ENCODE peak calls at places on chromosomes 5 and 9, in five cellular contexts. Y is A673, W is amygdala, R is H9, N is hepatocyte. D is an unnamed sample.

GRCh38 chr5:79021753-79022152 is 36.6 kb upstream of the ARSB start:
- DNase-seq in R (no peak), Y (no peak), N (no peak), W (no peak), D (no peak)

GRCh38 chr9:117458066-117458465 is 43.2 kb upstream of the ASTN2 start:
- DNase-seq in R (no peak), Y (no peak), W (no peak), N (no peak), D (no peak)

GRCh38 chr9:136282272-136282861 is 21.5 kb downstream of the CCDC187 start:
- DNase-seq in N (no peak), W (no peak), Y (no peak), R (no peak), D (no peak)

GRCh38 chr5:168681556-168682183 is 102.5 kb upstream of the PANK3 start:
- DNase-seq in Y (no peak), R (peak), N (peak), W (no peak), D (peak)

GRCh38 chr5:138702166-138702826 is 50.9 kb upstream of the CTNNA1 start:
- DNase-seq in R (no peak), W (no peak), N (no peak), Y (no peak), D (no peak)

GRCh38 chr5:38338455-38338854 is 80.1 kb downstream of the EGFLAM start:
- DNase-seq in W (no peak), N (peak), R (no peak), Y (no peak), D (no peak)

GRCh38 chr5:80125962-80126480 is 90.9 kb downstream of the THBS4 start:
- DNase-seq in W (no peak), R (no peak), Y (no peak), N (no peak), D (no peak)

GRCh38 chr9:69573666-69574456 is 98.3 kb downstream of the APBA1 start:
- DNase-seq in R (no peak), N (no peak), W (no peak), Y (peak), D (no peak)

GRCh38 chr5:80191397-80191796 is 64.5 kb downstream of the SERINC5 start:
- DNase-seq in Y (no peak), W (no peak), R (no peak), N (no peak), D (no peak)

GRCh38 chr5:158388018-158388417 is 529.1 kb upstream of the CLINT1 start:
- DNase-seq in N (no peak), W (no peak), Y (no peak), R (no peak), D (no peak)

GRCh38 chr9:106874657-106875056 is 11.7 kb downstream of the ZNF462 start:
- DNase-seq in R (no peak), N (no peak), W (no peak), Y (no peak), D (no peak)

GRCh38 chr5:181160144-181160754 is 12.9 kb downstream of the OR2V2 start:
- DNase-seq in Y (peak), N (peak), R (peak), W (peak), D (peak)

GRCh38 chr9:129211686-129212085 is 33.6 kb upstream of the IER5L start:
- DNase-seq in W (no peak), R (no peak), Y (no peak), N (no peak), D (no peak)

GRCh38 chr5:80865547-80865946 is 94.6 kb upstream of the RASGRF2 start:
- DNase-seq in R (no peak), Y (no peak), N (no peak), W (no peak), D (no peak)

GRCh38 chr5:138686668-138687067 is 66.6 kb upstream of the CTNNA1 start:
- DNase-seq in W (no peak), R (no peak), N (no peak), Y (no peak), D (no peak)

GRCh38 chr5:138975098-138975847 is 100.1 kb upstream of the LRRTM2 start:
- DNase-seq in W (no peak), N (peak), Y (no peak), R (no peak), D (no peak)

GRCh38 chr9:118533850-118534249 is 829.6 kb downstream of the TLR4 start:
- DNase-seq in W (no peak), Y (no peak), N (no peak), R (no peak), D (no peak)

GRCh38 chr5:79080804-79081203 is 11.2 kb downstream of the BHMT2 start:
- DNase-seq in R (no peak), N (no peak), Y (no peak), W (no peak), D (no peak)

GRCh38 chr5:141869040-141869439 is 9.2 kb downstream of the PCDH1 start:
- DNase-seq in W (no peak), R (peak), N (no peak), Y (no peak), D (no peak)

GRCh38 chr9:68852941-68853340 is 147.9 kb downstream of the PIP5K1B start:
- DNase-seq in W (no peak), N (no peak), R (no peak), Y (no peak), D (no peak)

GRCh38 chr5:11046160-11046559 is 285.1 kb upstream of the DAP start:
- DNase-seq in Y (peak), W (no peak), N (no peak), R (peak), D (peak)

GRCh38 chr5:128836571-128836970 is 128.7 kb upstream of the SLC27A6 start:
- DNase-seq in W (no peak), R (no peak), N (no peak), Y (no peak), D (no peak)

GRCh38 chr5:10498350-10498749 is 56.7 kb downstream of the ROPN1L start:
- DNase-seq in N (no peak), Y (no peak), R (peak), W (no peak), D (no peak)

GRCh38 chr9:70936536-70936935 is 184.9 kb downstream of the TRPM3 start:
- DNase-seq in N (no peak), R (no peak), W (no peak), Y (no peak), D (no peak)

GRCh38 chr5:112366987-112367386 is 52.1 kb downstream of the EPB41L4A start:
- DNase-seq in W (no peak), R (peak), Y (peak), N (peak), D (no peak)

GRCh38 chr5:95822408-95823240 is at the start of gene GLRX:
- DNase-seq in W (peak), Y (peak), N (peak), R (peak), D (peak)

GRCh38 chr5:55384072-55384471 is 76.3 kb downstream of the MTREX start:
- DNase-seq in N (no peak), Y (no peak), W (no peak), R (no peak), D (no peak)

GRCh38 chr9:124574944-124575343 is 67.7 kb upstream of the NR5A1 start:
- DNase-seq in Y (peak), W (no peak), N (peak), R (no peak), D (no peak)

GRCh38 chr5:95938766-95939165 is 22.9 kb downstream of the ELL2 start:
- DNase-seq in W (no peak), R (no peak), Y (no peak), N (no peak), D (no peak)

GRCh38 chr9:121851641-121852091 is 200.2 kb downstream of the DAB2IP start:
- DNase-seq in N (no peak), W (no peak), R (no peak), Y (no peak), D (no peak)

GRCh38 chr5:32312194-32312681 is 501 bp downstream of the MTMR12 start:
- DNase-seq in W (peak), R (peak), Y (peak), N (peak), D (peak)

GRCh38 chr5:58860680-58861079 is 277.8 kb downstream of the RAB3C start:
- DNase-seq in W (no peak), N (no peak), R (no peak), Y (no peak), D (no peak)

GRCh38 chr5:98631311-98632054 is 142.0 kb upstream of the RGMB start:
- DNase-seq in Y (no peak), N (no peak), W (no peak), R (no peak), D (no peak)

GRCh38 chr9:68822596-68823165 is 117.6 kb downstream of the PIP5K1B start:
- DNase-seq in W (no peak), Y (no peak), N (peak), R (no peak), D (no peak)

GRCh38 chr5:82225525-82226172 is 52.5 kb downstream of the RPS23 start:
- DNase-seq in Y (peak), R (peak), N (peak), W (peak), D (peak)